ENCODE peak calls at places on chromosomes 12 and 14, in four cellular contexts. Q, V, X and J are unnamed samples.

GRCh38 chr12:83016226-83016835 is 329.6 kb downstream of the TMTC2 start:
- DNase-seq in V (peak; percentile 5), Q (peak; percentile 80), X (peak; percentile 62), J (no peak)

GRCh38 chr14:33679461-33680225 is 271.2 kb downstream of the EGLN3 start:
- DNase-seq in V (no peak), Q (no peak), X (no peak), J (no peak)

GRCh38 chr12:116916714-116917114 is 6.0 kb downstream of the FBXW8 start:
- DNase-seq in V (peak; percentile 95), Q (peak; percentile 83), X (peak; percentile 90), J (no peak)

GRCh38 chr12:123237646-123238329 is 4.6 kb downstream of the MTRFR start:
- DNase-seq in Q (peak; percentile 75), V (peak; percentile 34), X (peak; percentile 75), J (peak; percentile 63)

GRCh38 chr12:132075714-132076553 is 68.2 kb downstream of the DDX51 start:
- DNase-seq in V (no peak), Q (no peak), X (no peak), J (no peak)

GRCh38 chr12:95446511-95446910 is 27.4 kb upstream of the METAP2 start:
- DNase-seq in X (no peak), V (peak; percentile 25), Q (peak; percentile 18), J (peak; percentile 76)

GRCh38 chr14:94098359-94098758 is 12.2 kb upstream of the IFI27 start:
- DNase-seq in Q (no peak), V (no peak), X (no peak), J (no peak)

GRCh38 chr12:29971431-29971830 is 187.7 kb upstream of the TMTC1 start:
- DNase-seq in Q (no peak), X (no peak), V (no peak), J (no peak)

GRCh38 chr12:131473721-131474709 is 236.9 kb upstream of the SFSWAP start:
- DNase-seq in X (no peak), Q (peak; percentile 20), V (no peak), J (peak; percentile 51)

GRCh38 chr12:121781751-121782615 is 11.5 kb downstream of the RHOF start:
- DNase-seq in V (peak; percentile 68), Q (peak; percentile 74), X (no peak), J (no peak)

GRCh38 chr12:41189395-41190251 is 1.5 kb downstream of the PDZRN4 start:
- DNase-seq in X (no peak), Q (no peak), V (no peak), J (peak; percentile 27)

GRCh38 chr14:34318014-34318413 is 144.0 kb downstream of the SPTSSA start:
- DNase-seq in X (no peak), V (no peak), Q (no peak), J (no peak)

GRCh38 chr14:102659797-102660196 is 67.3 kb downstream of the RCOR1 start:
- DNase-seq in Q (no peak), X (peak; percentile 19), V (no peak), J (no peak)

GRCh38 chr14:100607611-100607956 is 20.4 kb upstream of the BEGAIN start:
- DNase-seq in X (no peak), Q (no peak), V (no peak), J (no peak)

GRCh38 chr14:51846631-51847488 is 13.6 kb upstream of the GNG2 start:
- DNase-seq in X (no peak), V (no peak), Q (peak; percentile 3), J (peak; percentile 65)

GRCh38 chr14:90381011-90381790 is 15.6 kb upstream of the CALM1 start:
- DNase-seq in Q (peak; percentile 17), X (no peak), V (peak; percentile 24), J (no peak)

GRCh38 chr12:25924535-25925001 is 33.9 kb upstream of the RASSF8 start:
- DNase-seq in X (peak; percentile 5), V (no peak), Q (no peak), J (no peak)

GRCh38 chr14:68239988-68240387 is 420.4 kb downstream of the RAD51B start:
- DNase-seq in X (no peak), Q (no peak), V (no peak), J (no peak)

GRCh38 chr12:64385468-64385867 is 5.1 kb downstream of the C12orf56 start:
- DNase-seq in X (no peak), V (no peak), Q (no peak), J (no peak)

GRCh38 chr14:100967178-100967577 is 63.7 kb upstream of the RTL1 start:
- DNase-seq in Q (no peak), X (no peak), V (no peak), J (no peak)

GRCh38 chr12:53219956-53220856 is 11.8 kb downstream of the RARG start:
- DNase-seq in V (peak; percentile 38), Q (peak; percentile 87), X (peak; percentile 88), J (peak; percentile 67)

GRCh38 chr14:32560213-32560857 is 231.2 kb downstream of the AKAP6 start:
- DNase-seq in V (peak; percentile 82), X (peak; percentile 80), Q (peak; percentile 56), J (peak; percentile 51)

GRCh38 chr14:79318371-79318770 is 892.9 kb downstream of the DIO2 start:
- DNase-seq in V (no peak), Q (no peak), X (no peak), J (no peak)

GRCh38 chr14:21093769-21094681 is 4.4 kb downstream of the ZNF219 start:
- DNase-seq in X (no peak), Q (no peak), V (no peak), J (peak; percentile 78)

GRCh38 chr14:57875296-57875695 is 9.4 kb upstream of the SLC35F4 start:
- DNase-seq in V (no peak), X (no peak), Q (no peak), J (no peak)

GRCh38 chr14:58639842-58640484 is 2.2 kb downstream of the DACT1 start:
- DNase-seq in Q (peak; percentile 17), X (peak; percentile 65), V (peak; percentile 15), J (peak; percentile 37)

GRCh38 chr14:58200480-58200841 is 512 bp downstream of the ACTR10 start:
- DNase-seq in V (no peak), X (no peak), Q (no peak), J (no peak)

GRCh38 chr14:102833991-102834390 is 56.7 kb downstream of the TRAF3 start:
- DNase-seq in X (no peak), V (no peak), Q (no peak), J (no peak)

GRCh38 chr12:8709124-8709830 is 11.5 kb downstream of the RIMKLB start:
- DNase-seq in X (no peak), V (no peak), Q (no peak), J (no peak)

GRCh38 chr12:132084681-132085635 is 59.2 kb downstream of the DDX51 start:
- DNase-seq in Q (peak; percentile 93), X (peak; percentile 56), V (peak; percentile 84), J (peak; percentile 68)

GRCh38 chr14:102993523-102993922 is 63.8 kb downstream of the CDC42BPB start:
- DNase-seq in V (peak; percentile 4), X (peak; percentile 85), Q (no peak), J (no peak)

DNA sequence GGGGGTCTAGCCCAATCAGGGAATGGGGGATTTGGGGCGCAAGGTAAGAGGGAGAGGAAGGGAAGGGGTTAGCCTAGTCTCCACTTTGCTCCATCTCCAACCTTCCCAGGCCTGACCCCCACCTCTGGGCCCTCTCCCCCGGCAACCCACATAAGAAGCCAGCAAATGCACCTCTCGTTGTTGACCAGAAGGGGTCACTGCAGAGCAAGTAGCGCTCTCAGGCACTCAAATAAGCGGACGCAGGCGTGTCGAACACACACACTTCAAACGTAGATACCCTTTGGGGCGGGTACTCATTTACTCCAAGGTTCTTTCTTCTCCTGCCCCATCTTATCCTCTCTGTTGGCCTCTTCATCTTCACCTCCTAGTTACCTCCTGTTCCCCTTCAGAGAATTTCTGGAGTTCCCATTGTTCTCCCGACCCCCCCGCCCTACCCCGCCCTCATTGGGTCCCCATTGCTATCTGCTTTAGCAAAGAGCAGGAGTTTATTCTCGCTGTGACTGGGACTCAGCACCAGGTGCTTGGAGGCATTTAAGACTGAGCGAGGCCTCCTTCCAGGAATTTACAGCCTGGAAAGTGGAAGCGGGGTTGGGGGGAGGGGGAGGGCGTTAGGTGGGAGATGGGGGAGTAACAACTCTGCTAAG is 1.5 kb upstream of the SRRM4 start:
- DNase-seq in Q (peak; percentile 76), V (peak; percentile 56), X (peak; percentile 80), J (peak; percentile 77)
- TF ChIP-seq HMGXB4 in Q (no peak), V (no peak), X (no peak), J (no peak)

GRCh38 chr12:104720346-104721064 is 237.6 kb downstream of the SLC41A2 start:
- DNase-seq in Q (no peak), V (no peak), X (no peak), J (no peak)
- TF ChIP-seq USF2 in Q (no peak), V (no peak), X (no peak), J (no peak)

DNA sequence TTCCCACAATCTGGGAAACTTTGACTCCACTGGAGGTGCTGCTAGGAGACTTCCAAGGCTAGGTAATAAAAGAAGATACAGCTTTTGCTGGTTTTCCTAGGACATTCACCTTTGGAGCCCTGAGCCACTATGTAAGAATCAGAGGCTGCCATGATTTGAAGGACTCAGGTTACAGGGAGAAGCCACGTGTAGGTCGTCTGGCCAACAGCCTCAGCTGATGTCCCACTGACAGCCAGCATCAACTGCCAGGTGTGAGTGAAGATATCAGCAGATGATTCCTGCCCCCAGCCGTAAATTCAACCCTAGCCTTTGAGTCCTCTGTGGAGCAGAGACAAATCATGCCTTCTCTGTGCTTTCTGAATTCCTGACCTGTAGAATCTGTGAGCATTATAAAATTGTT is 27.0 kb downstream of the SMOC1 start:
- DNase-seq in V (no peak), X (no peak), Q (no peak), J (no peak)
- TF ChIP-seq HMGXB4 in V (no peak), X (no peak), Q (no peak), J (no peak)

DNA sequence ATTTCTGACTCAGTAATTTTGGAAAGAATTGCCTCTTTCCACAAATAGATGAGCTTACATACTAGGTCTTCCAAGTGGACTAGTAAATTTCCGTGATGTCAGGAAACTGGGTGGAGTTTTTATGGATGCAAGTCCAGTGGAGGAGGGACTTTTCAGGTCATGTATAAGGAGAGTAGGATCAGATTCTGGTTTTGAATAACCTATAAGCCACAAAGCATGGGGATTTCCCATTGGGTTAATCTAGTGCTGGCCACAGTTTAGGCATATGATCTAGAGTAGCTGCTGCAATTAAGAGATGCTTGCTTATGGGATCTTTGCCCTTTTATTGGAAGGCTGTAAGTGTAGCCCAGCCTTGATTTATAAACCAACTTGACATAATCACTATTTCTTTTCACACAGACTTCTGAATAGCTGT is 33.8 kb downstream of the STK38L start:
- DNase-seq in Q (no peak), V (peak; percentile 60), X (peak; percentile 62), J (no peak)
- TF ChIP-seq USF2 in Q (no peak), V (no peak), X (no peak), J (no peak)

GRCh38 chr12:27592548-27592947 is 68.5 kb downstream of the PPFIBP1 start:
- DNase-seq in Q (no peak), V (no peak), X (peak; percentile 72), J (no peak)

GRCh38 chr12:27593266-27593665 is 69.3 kb downstream of the PPFIBP1 start:
- DNase-seq in V (no peak), X (no peak), Q (no peak), J (no peak)

GRCh38 chr12:27589419-27589818 is 65.4 kb downstream of the PPFIBP1 start:
- DNase-seq in Q (no peak), V (no peak), X (no peak), J (no peak)

DNA sequence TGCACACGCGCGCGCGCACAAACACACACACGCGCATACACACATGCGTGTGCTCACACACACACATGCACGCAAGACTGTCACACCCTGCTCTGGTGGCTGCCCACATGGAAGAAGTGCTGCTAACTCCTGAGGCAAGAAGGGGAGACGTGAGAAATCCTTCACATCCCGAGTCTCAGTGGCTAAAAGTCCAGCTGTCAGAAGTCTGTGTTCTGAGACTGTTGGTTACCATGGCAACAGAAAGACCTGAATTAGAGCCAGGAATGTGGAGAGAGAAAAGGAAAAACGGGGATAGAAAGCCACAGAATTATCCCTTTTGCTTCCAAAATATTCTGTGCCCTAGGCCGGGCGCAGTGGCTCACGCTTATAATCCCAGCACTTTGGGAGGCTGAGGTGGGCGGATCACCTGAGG is 71.2 kb downstream of the PPFIBP1 start:
- DNase-seq in X (peak; percentile 45), Q (no peak), V (peak; percentile 10), J (no peak)
- TF ChIP-seq HMGXB4 in X (no peak), Q (no peak), V (no peak), J (no peak)